ENCODE peak calls at places on chromosome 2, in six cellular contexts. P, T, D, R, G and O are unnamed samples.
A peak's percentile ranks its signal among the peaks of the same experiment; 100 is the strongest.

GRCh38 chr2:3223080-3223923 is 154.3 kb downstream of the EIPR1 start:
- DNase-seq in P (no peak), T (no peak), D (no peak), R (no peak), G (peak; percentile 53), O (no peak)

GRCh38 chr2:106575955-106576354 is 88.8 kb downstream of the CD8B2 start:
- DNase-seq in P (no peak), T (no peak), D (no peak), R (peak; percentile 28), G (peak; percentile 67), O (no peak)

GRCh38 chr2:217650716-217651360 is 352.0 kb downstream of the TNS1 start:
- DNase-seq in P (no peak), T (no peak), D (peak; percentile 74), R (peak; percentile 56), G (peak; percentile 75), O (no peak)

GRCh38 chr2:226837787-226838603 is 2.1 kb downstream of the RHBDD1 start:
- DNase-seq in P (no peak), T (no peak), D (peak; percentile 50), R (no peak), G (no peak), O (no peak)

GRCh38 chr2:74930811-74931486 is 27.5 kb upstream of the POLE4 start:
- DNase-seq in P (no peak), T (no peak), D (no peak), R (no peak), G (no peak), O (no peak)

GRCh38 chr2:71666094-71666474 is 212.7 kb downstream of the DYSF start:
- DNase-seq in P (no peak), T (no peak), D (no peak), R (no peak), G (no peak), O (no peak)

GRCh38 chr2:217777906-217778305 is 224.9 kb downstream of the TNS1 start:
- DNase-seq in P (no peak), T (no peak), D (no peak), R (no peak), G (no peak), O (no peak)

GRCh38 chr2:174344716-174345472 is 10.1 kb downstream of the SP9 start:
- DNase-seq in P (no peak), T (no peak), D (peak; percentile 89), R (peak; percentile 37), G (peak; percentile 73), O (no peak)

GRCh38 chr2:216756435-216756834 is 61.1 kb upstream of the IGFBP5 start:
- DNase-seq in P (no peak), T (no peak), D (no peak), R (no peak), G (no peak), O (no peak)